ENCODE peak calls at places on chromosomes 7 and 10, in ten cellular contexts. J is transverse colon, O is stomach, B is prostate gland, S is SK-N-MC, C is endothelial cell of umbilical vein, F is GM23338, U is GM12878, H is HCT116, Q is breast epithelium. N is an unnamed sample.

GRCh38 chr7:74449809-74450397 is 3.8 kb upstream of the GTF2IRD1 start:
- DNase-seq in U (peak; percentile 20), C (peak; percentile 60), B (peak; percentile 46), J (peak; percentile 66), H (peak; percentile 48), S (no peak), O (peak; percentile 68), F (peak; percentile 93), Q (no peak), N (no peak)

GRCh38 chr7:19538036-19538435 is 170.8 kb downstream of the POLR1F start:
- DNase-seq in O (no peak), Q (no peak), F (peak; percentile 4), H (no peak), U (no peak), J (no peak), S (no peak), C (no peak), B (no peak), N (no peak)

GRCh38 chr10:106863549-106863948 is 301.0 kb downstream of the SORCS1 start:
- DNase-seq in J (no peak), B (no peak), Q (no peak), S (no peak), F (peak; percentile 46), H (no peak), U (no peak), C (no peak), O (no peak), N (no peak)

GRCh38 chr10:24363070-24363469 is 154.1 kb downstream of the KIAA1217 start:
- DNase-seq in F (no peak), J (no peak), B (no peak), H (no peak), S (no peak), O (no peak), C (no peak), U (no peak), Q (no peak), N (no peak)

GRCh38 chr7:36080843-36081242 is 72.2 kb upstream of the EEPD1 start:
- DNase-seq in O (peak; percentile 49), F (no peak), Q (no peak), C (no peak), J (no peak), U (no peak), H (no peak), S (no peak), B (no peak), N (no peak)

GRCh38 chr10:12348341-12348869 is 942 bp upstream of the CAMK1D start:
- DNase-seq in J (peak; percentile 31), O (no peak), U (no peak), B (no peak), H (no peak), C (no peak), S (no peak), F (no peak), Q (no peak), N (peak; percentile 65)

GRCh38 chr7:148611692-148612091 is 21.1 kb downstream of the C7orf33 start:
- DNase-seq in U (no peak), S (no peak), Q (no peak), F (peak; percentile 78), H (no peak), B (no peak), C (no peak), O (no peak), J (no peak), N (no peak)

GRCh38 chr7:147636553-147636952 is 954.0 kb upstream of the C7orf33 start:
- DNase-seq in H (no peak), B (no peak), S (no peak), F (no peak), C (no peak), Q (no peak), U (no peak), J (no peak), O (no peak), N (no peak)

GRCh38 chr7:91517408-91517807 is 253.2 kb downstream of the FZD1 start:
- DNase-seq in F (no peak), J (no peak), S (peak; percentile 50), Q (no peak), O (no peak), C (no peak), U (no peak), H (no peak), B (no peak), N (no peak)

GRCh38 chr7:15015545-15016314 is 113.2 kb upstream of the DGKB start:
- DNase-seq in O (peak; percentile 27), F (peak; percentile 91), S (peak; percentile 16), B (peak; percentile 59), J (no peak), U (peak; percentile 5), C (peak; percentile 77), Q (no peak), H (peak; percentile 87), N (no peak)

GRCh38 chr7:24318326-24318725 is 34.3 kb downstream of the NPY start:
- DNase-seq in O (no peak), C (no peak), U (no peak), H (peak; percentile 15), S (no peak), F (peak; percentile 84), J (no peak), Q (no peak), B (no peak), N (no peak)

GRCh38 chr7:32536585-32536984 is 41.3 kb downstream of the AVL9 start:
- DNase-seq in F (no peak), O (no peak), Q (no peak), S (no peak), H (peak; percentile 29), C (peak; percentile 89), U (no peak), B (no peak), J (no peak), N (no peak)

GRCh38 chr7:142375710-142376313 is 118.0 kb upstream of the PRSS58 start:
- DNase-seq in Q (no peak), O (no peak), H (peak; percentile 10), B (no peak), S (no peak), F (peak; percentile 88), U (no peak), C (peak; percentile 28), J (no peak), N (no peak)

GRCh38 chr10:31669367-31669766 is 259.3 kb downstream of the ARHGAP12 start:
- DNase-seq in F (no peak), U (no peak), C (no peak), Q (no peak), H (no peak), S (peak; percentile 73), J (no peak), B (peak; percentile 79), O (no peak), N (no peak)

GRCh38 chr10:68171539-68172080 is 60.3 kb downstream of the ATOH7 start:
- DNase-seq in C (no peak), U (no peak), Q (no peak), O (no peak), B (no peak), F (no peak), S (no peak), J (no peak), H (no peak), N (no peak)
- H3K36me3 ChIP-seq in C (no peaks in the 10 kb centered on the region), U (no peaks in the 10 kb centered on the region), Q (no peaks in the 10 kb centered on the region), O (no peaks in the 10 kb centered on the region), B (no peaks in the 10 kb centered on the region), F (no peaks in the 10 kb centered on the region), S (no peaks in the 10 kb centered on the region), J (no peaks in the 10 kb centered on the region), H (no peaks in the 10 kb centered on the region), N (no peaks in the 10 kb centered on the region)

GRCh38 chr10:110873951-110874350 is 2.2 kb downstream of the PDCD4 start:
- DNase-seq in O (no peak), H (no peak), J (no peak), Q (no peak), B (no peak), C (peak; percentile 4), U (no peak), F (no peak), S (no peak), N (no peak)

GRCh38 chr10:110871236-110872084 is at the start of gene PDCD4:
- DNase-seq in J (peak; percentile 100), U (peak; percentile 86), B (peak; percentile 99), O (peak; percentile 100), H (peak; percentile 95), F (peak; percentile 99), S (peak; percentile 64), C (peak; percentile 99), Q (peak; percentile 100), N (peak; percentile 100)

GRCh38 chr10:110870823-110871235 is 899 bp upstream of the PDCD4 start:
- DNase-seq in C (peak; percentile 1), Q (no peak), J (no peak), S (no peak), O (no peak), U (no peak), H (no peak), F (no peak), B (no peak), N (no peak)

GRCh38 chr10:110872984-110873569 is 1.3 kb downstream of the PDCD4 start:
- DNase-seq in U (no peak), Q (no peak), J (no peak), H (no peak), C (peak; percentile 12), S (no peak), B (no peak), F (no peak), O (no peak), N (no peak)

DNA sequence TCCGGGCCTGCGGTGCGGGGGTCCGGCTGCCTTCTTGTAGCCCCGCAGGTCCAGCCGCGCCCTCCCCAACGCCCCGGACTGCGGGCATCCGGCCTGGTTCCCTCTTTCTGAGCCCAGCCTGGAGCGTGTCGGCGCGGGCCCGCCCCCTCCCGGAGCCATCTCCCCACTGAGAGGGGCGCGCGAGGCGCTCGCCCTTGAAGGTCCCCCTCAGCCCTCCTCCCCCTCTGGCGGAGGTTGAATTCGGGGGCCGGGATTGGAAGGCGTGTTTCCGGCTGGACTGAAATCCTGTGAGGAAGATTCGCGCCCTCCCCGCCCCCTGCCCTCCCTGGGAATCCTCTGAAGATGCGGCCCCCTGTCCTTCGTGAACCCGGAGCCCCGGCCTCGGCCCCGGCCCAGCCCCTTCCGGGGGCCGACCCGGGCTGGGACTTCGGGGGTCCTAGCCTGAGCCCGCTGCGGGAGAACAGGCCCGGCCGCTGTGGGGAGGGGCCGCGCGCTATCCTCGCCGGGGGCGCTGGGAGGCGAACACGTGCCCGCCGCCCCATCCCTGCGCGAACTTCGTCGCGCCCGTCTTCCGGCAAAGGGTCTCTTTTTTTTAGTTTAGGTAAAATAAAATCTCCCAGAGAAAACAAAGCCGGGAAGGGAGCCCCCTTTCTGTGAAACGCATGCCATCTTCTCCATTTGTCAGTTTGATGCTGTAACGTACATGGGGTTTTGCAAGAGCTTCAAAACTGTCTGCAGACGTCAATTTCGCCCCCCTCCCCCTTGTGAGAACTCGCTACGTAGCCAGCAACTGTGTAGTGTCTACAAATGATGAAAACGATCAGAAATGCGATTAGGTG is 636 bp downstream of the PDCD4 start:
- DNase-seq in B (peak; percentile 52), F (peak; percentile 87), H (no peak), U (no peak), J (peak; percentile 75), Q (peak; percentile 65), S (no peak), O (peak; percentile 62), C (peak; percentile 58), N (peak; percentile 89)
- TF ChIP-seq POLR2AphosphoS5 in B (peak; percentile 24), F (no peak), H (no peak), U (peak; percentile 67), J (peak; percentile 49), Q (peak; percentile 34), S (no peak), O (peak; percentile 57), C (no peak), N (peak; percentile 16)

GRCh38 chr7:37312608-37313007 is 136.1 kb downstream of the ELMO1 start:
- DNase-seq in C (no peak), B (no peak), O (no peak), F (no peak), J (no peak), U (no peak), Q (no peak), S (no peak), H (no peak), N (no peak)
- H3K36me3 ChIP-seq in C (no peaks in the 10 kb centered on the region), B (no peaks in the 10 kb centered on the region), O (no peaks in the 10 kb centered on the region), F (no peaks in the 10 kb centered on the region), J (no peaks in the 10 kb centered on the region), U (peaks cover 8% of the 10 kb centered on the region), Q (no peaks in the 10 kb centered on the region), S (no peaks in the 10 kb centered on the region), H (no peaks in the 10 kb centered on the region), N (no peaks in the 10 kb centered on the region)

GRCh38 chr10:92655426-92655825 is 34.3 kb upstream of the HHEX start:
- DNase-seq in C (no peak), S (no peak), H (no peak), F (no peak), B (no peak), O (no peak), U (no peak), J (no peak), Q (no peak), N (no peak)
- TF ChIP-seq POLR2AphosphoS5 in C (no peak), S (no peak), H (no peak), F (no peak), B (no peak), O (no peak), U (no peak), J (no peak), Q (no peak), N (no peak)

N was measured in sigmoid colon.